ENCODE peak calls at places on chromosomes 12 and 14, in six cellular contexts. Z is stimulated activated CD4-positive, alpha-beta T cell treated with anti-CD3 and anti-CD28 coated beads, Interleukin-1b, Interleukin-23, amount 100 ng/mL, for 24 hours; I is GM13977; R is GM23338; W is GM23248; T is caudate nucleus. K is an unnamed sample.

GRCh38 chr14:105855893-105856675 is 329.7 kb downstream of the TMEM121 start:
- DNase-seq in Z (no peak), I (no peak), R (no peak), W (no peak), T (no peak), K (no peak)

GRCh38 chr14:68011629-68012028 is 192.1 kb downstream of the RAD51B start:
- DNase-seq in Z (no peak), I (no peak), R (no peak), W (peak), T (no peak), K (no peak)

GRCh38 chr14:44886860-44887595 is 74.7 kb downstream of the KLHL28 start:
- DNase-seq in Z (no peak), I (no peak), R (no peak), W (no peak), T (no peak), K (no peak)

GRCh38 chr12:92340441-92341332 is 195.0 kb upstream of the BTG1 start:
- DNase-seq in Z (no peak), I (no peak), R (no peak), W (no peak), T (no peak), K (no peak)

GRCh38 chr12:30908389-30909087 is 18.0 kb upstream of the TSPAN11 start:
- DNase-seq in Z (no peak), I (no peak), R (no peak), W (peak), T (no peak), K (no peak)

GRCh38 chr12:91219511-91219910 is 36.9 kb upstream of the DCN start:
- DNase-seq in Z (no peak), I (no peak), R (no peak), W (peak), T (no peak), K (no peak)

GRCh38 chr12:50401383-50402155 is 884 bp downstream of the LARP4 start:
- DNase-seq in Z (no peak), I (no peak), R (peak), W (peak), T (no peak), K (no peak)

GRCh38 chr14:43625294-43625693 is 881.8 kb downstream of the FSCB start:
- DNase-seq in Z (no peak), I (no peak), R (no peak), W (no peak), T (no peak), K (no peak)

GRCh38 chr12:125332900-125333299 is 267.7 kb downstream of the AACS start:
- DNase-seq in Z (no peak), I (no peak), R (peak), W (no peak), T (no peak), K (no peak)

GRCh38 chr12:19643635-19644034 is 204.3 kb downstream of the AEBP2 start:
- DNase-seq in Z (no peak), I (no peak), R (peak), W (peak), T (no peak), K (no peak)

GRCh38 chr12:69091447-69092022 is 147.8 kb upstream of the CPSF6 start:
- DNase-seq in Z (no peak), I (no peak), R (peak), W (no peak), T (no peak), K (no peak)

GRCh38 chr14:104149617-104150141 is 11.3 kb downstream of the KIF26A start:
- DNase-seq in Z (no peak), I (no peak), R (peak), W (peak), T (no peak), K (no peak)

GRCh38 chr12:102879-103168 is 36.3 kb downstream of the IQSEC3 start:
- DNase-seq in Z (no peak), I (no peak), R (no peak), W (no peak), T (no peak), K (no peak)

GRCh38 chr12:106226884-106227640 is 20.8 kb downstream of the CKAP4 start:
- DNase-seq in Z (no peak), I (peak), R (peak), W (peak), T (no peak), K (peak)